ENCODE peak calls at places on chromosomes 4 and X, in eight cellular contexts. N, M, D, J, F, P, B and K are unnamed samples.
A peak's percentile ranks its signal among the peaks of the same experiment; 100 is the strongest.

GRCh38 chr4:105139646-105140045 is 7.0 kb upstream of the TET2 start:
- DNase-seq in N (no peak), M (no peak), D (no peak), J (no peak), F (no peak), P (peak; percentile 42), B (no peak), K (no peak)

GRCh38 chr4:156756118-156756517 is 215.5 kb downstream of the PDGFC start:
- DNase-seq in N (no peak), M (no peak), D (no peak), J (no peak), F (no peak), P (peak; percentile 55), B (no peak), K (no peak)

GRCh38 chr4:165393704-165394103 is 14.9 kb downstream of the CPE start:
- DNase-seq in N (no peak), M (no peak), D (no peak), J (no peak), F (no peak), P (no peak), B (no peak), K (no peak)

GRCh38 chrX:39840141-39841126 is 257.3 kb downstream of the BCOR start:
- DNase-seq in N (no peak), M (no peak), D (no peak), J (no peak), F (no peak), P (no peak), B (no peak), K (no peak)

GRCh38 chr4:88803600-88804096 is 106.0 kb upstream of the NAP1L5 start:
- DNase-seq in N (peak; percentile 43), M (no peak), D (no peak), J (no peak), F (no peak), P (peak; percentile 93), B (peak; percentile 68), K (peak; percentile 68)

GRCh38 chr4:67549123-67549522 is 3.8 kb upstream of the CENPC start:
- DNase-seq in N (no peak), M (no peak), D (no peak), J (no peak), F (no peak), P (no peak), B (no peak), K (no peak)

GRCh38 chrX:51461053-51462050 is 35.0 kb downstream of the NUDT11 start:
- DNase-seq in N (no peak), M (no peak), D (no peak), J (peak; percentile 12), F (no peak), P (peak; percentile 32), B (peak; percentile 2), K (no peak)

GRCh38 chr4:9781343-9782135 is at the start of gene DRD5:
- DNase-seq in N (no peak), M (no peak), D (no peak), J (no peak), F (no peak), P (no peak), B (no peak), K (no peak)

GRCh38 chrX:115679460-115679859 is 118.5 kb downstream of the PLS3 start:
- DNase-seq in N (no peak), M (no peak), D (no peak), J (peak; percentile 17), F (no peak), P (peak; percentile 25), B (no peak), K (no peak)

GRCh38 chr4:53267026-53267425 is 98.8 kb downstream of the SCFD2 start:
- DNase-seq in N (no peak), M (no peak), D (no peak), J (no peak), F (no peak), P (no peak), B (no peak), K (no peak)

GRCh38 chrX:141278306-141278705 is 36.0 kb upstream of the SPANXC start:
- DNase-seq in N (no peak), M (no peak), D (no peak), J (no peak), F (no peak), P (peak; percentile 4), B (peak; percentile 1), K (no peak)

GRCh38 chr4:56637791-56638190 is 43.3 kb downstream of the HOPX start:
- DNase-seq in N (no peak), M (no peak), D (no peak), J (no peak), F (no peak), P (no peak), B (no peak), K (no peak)

GRCh38 chrX:40262641-40263560 is 165.1 kb upstream of the BCOR start:
- DNase-seq in N (no peak), M (no peak), D (no peak), J (no peak), F (no peak), P (peak; percentile 72), B (no peak), K (peak; percentile 19)

GRCh38 chr4:100816646-100817045 is 298.8 kb upstream of the EMCN start:
- DNase-seq in N (no peak), M (no peak), D (no peak), J (no peak), F (no peak), P (no peak), B (no peak), K (no peak)

GRCh38 chr4:80876810-80877209 is 153.7 kb upstream of the BMP3 start:
- DNase-seq in N (no peak), M (no peak), D (no peak), J (no peak), F (no peak), P (peak; percentile 16), B (no peak), K (no peak)

GRCh38 chrX:119826399-119826959 is 26.3 kb downstream of the UPF3B start:
- DNase-seq in N (no peak), M (no peak), D (peak; percentile 24), J (no peak), F (no peak), P (peak; percentile 58), B (no peak), K (no peak)

GRCh38 chrX:130984782-130985181 is 73.4 kb upstream of the ARHGAP36 start:
- DNase-seq in N (no peak), M (no peak), D (no peak), J (no peak), F (no peak), P (no peak), B (no peak), K (no peak)

GRCh38 chrX:150763810-150764209 is 70.6 kb downstream of the MTMR1 start:
- DNase-seq in N (no peak), M (no peak), D (no peak), J (no peak), F (no peak), P (no peak), B (no peak), K (no peak)

GRCh38 chrX:3448563-3448962 is 102.1 kb upstream of the MXRA5 start:
- DNase-seq in N (no peak), M (no peak), D (no peak), J (no peak), F (no peak), P (no peak), B (no peak), K (no peak)

GRCh38 chr4:94819371-94819770 is 61.6 kb downstream of the BMPR1B start:
- DNase-seq in N (no peak), M (no peak), D (no peak), J (no peak), F (no peak), P (no peak), B (no peak), K (no peak)

GRCh38 chr4:17324431-17324830 is 187.5 kb downstream of the QDPR start:
- DNase-seq in N (peak; percentile 11), M (no peak), D (no peak), J (no peak), F (no peak), P (peak; percentile 72), B (peak; percentile 25), K (peak; percentile 7)

GRCh38 chr4:40046311-40046980 is 10.2 kb upstream of the N4BP2 start:
- DNase-seq in N (peak; percentile 50), M (no peak), D (peak; percentile 68), J (peak; percentile 26), F (no peak), P (peak; percentile 46), B (peak; percentile 71), K (no peak)

GRCh38 chr4:168604496-168605373 is 107.9 kb downstream of the PALLD start:
- DNase-seq in N (no peak), M (no peak), D (no peak), J (no peak), F (no peak), P (peak; percentile 94), B (no peak), K (peak; percentile 77)

GRCh38 chr4:181559637-181560036 is 683.6 kb upstream of the TENM3 start:
- DNase-seq in N (no peak), M (no peak), D (no peak), J (no peak), F (no peak), P (no peak), B (no peak), K (no peak)

GRCh38 chr4:71941001-71941400 is 90.8 kb upstream of the NPFFR2 start:
- DNase-seq in N (peak; percentile 8), M (no peak), D (peak; percentile 26), J (no peak), F (no peak), P (peak; percentile 17), B (peak; percentile 37), K (no peak)
- TF ChIP-seq CTCF in N (peak; percentile 33), M (no peak), D (peak; percentile 68), J (no peak), F (no peak), P (peak; percentile 48), B (no peak), K (peak; percentile 55)

DNA sequence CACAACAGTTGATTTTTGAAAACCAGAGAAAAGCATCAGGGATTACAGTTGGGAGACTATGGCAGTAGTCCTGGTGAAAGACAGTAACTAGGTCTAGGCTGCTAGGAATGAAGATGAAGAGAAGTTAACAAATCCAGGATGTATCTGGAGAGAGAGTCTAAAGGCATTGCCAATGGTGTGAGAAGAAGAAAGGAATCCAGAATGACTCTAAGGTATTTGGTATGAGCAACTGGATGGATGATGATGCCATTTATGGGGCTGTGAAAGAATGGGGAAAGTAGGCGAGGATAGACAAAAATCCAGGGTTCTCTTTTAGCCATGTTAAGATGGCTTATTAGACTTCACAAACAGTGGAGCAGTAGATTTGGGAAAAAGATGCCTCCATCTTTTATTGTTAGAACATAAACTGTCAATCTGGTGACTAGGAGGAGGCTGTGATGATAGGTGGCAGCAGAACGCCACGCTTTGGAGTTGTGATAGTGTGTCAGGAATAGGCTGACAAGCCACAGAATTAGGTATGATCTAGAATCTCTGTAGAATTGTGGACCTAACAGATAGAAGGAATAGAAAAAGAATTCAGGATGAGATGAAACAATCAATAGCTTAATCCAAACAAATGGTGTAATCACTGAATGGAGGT is 27.3 kb upstream of the JADE1 start:
- DNase-seq in N (peak; percentile 50), M (no peak), D (peak; percentile 54), J (no peak), F (peak; percentile 48), P (peak; percentile 72), B (peak; percentile 13), K (no peak)
- TF ChIP-seq CTCF in N (no peak), M (no peak), D (peak; percentile 54), J (peak; percentile 20), F (peak; percentile 73), P (no peak), B (peak; percentile 9), K (no peak)

GRCh38 chr4:3443750-3444309 is 2.1 kb downstream of the HGFAC start:
- DNase-seq in N (no peak), M (no peak), D (peak; percentile 19), J (no peak), F (no peak), P (no peak), B (no peak), K (no peak)
- TF ChIP-seq CTCF in N (peak; percentile 32), M (no peak), D (no peak), J (peak; percentile 10), F (peak; percentile 12), P (no peak), B (peak; percentile 33), K (no peak)

GRCh38 chrX:121322159-121322558 is 274.7 kb downstream of the GLUD2 start:
- DNase-seq in N (no peak), M (no peak), D (no peak), J (no peak), F (no peak), P (no peak), B (no peak), K (no peak)
- TF ChIP-seq CTCF in N (no peak), M (no peak), D (no peak), J (no peak), F (no peak), P (no peak), B (no peak), K (peak; percentile 7)